ENCODE peak calls at places on chromosome 10, in ten cellular contexts. One of them, this sample, is unnamed.

GRCh38 chr10:84543077-84543476 is 214.7 kb downstream of the CCSER2 start:
- DNase-seq in sigmoid colon: no peak
- DNase-seq in nephron progenitor cell: no peak
- DNase-seq in mesothelial cell of epicardium: no peak
- DNase-seq in A549: no peak
- DNase-seq in lung: no peak
- DNase-seq in lower lobe of right lung: no peak
- DNase-seq in psoas muscle: no peak
- DNase-seq in RWPE1: no peak
- DNase-seq in Peyer's patch: no peak
- DNase-seq in this sample: no peak

GRCh38 chr10:98172073-98172472 is 37.6 kb downstream of the R3HCC1L start:
- DNase-seq in sigmoid colon: peak; percentile 66
- DNase-seq in nephron progenitor cell: no peak
- DNase-seq in mesothelial cell of epicardium: no peak
- DNase-seq in A549: no peak
- DNase-seq in lung: no peak
- DNase-seq in lower lobe of right lung: no peak
- DNase-seq in psoas muscle: peak; percentile 26
- DNase-seq in RWPE1: no peak
- DNase-seq in Peyer's patch: no peak
- DNase-seq in this sample: no peak

GRCh38 chr10:31816318-31816717 is 112.3 kb downstream of the ARHGAP12 start:
- DNase-seq in sigmoid colon: no peak
- DNase-seq in nephron progenitor cell: no peak
- DNase-seq in mesothelial cell of epicardium: no peak
- DNase-seq in A549: no peak
- DNase-seq in lung: no peak
- DNase-seq in lower lobe of right lung: no peak
- DNase-seq in psoas muscle: no peak
- DNase-seq in RWPE1: no peak
- DNase-seq in Peyer's patch: no peak
- DNase-seq in this sample: no peak

GRCh38 chr10:99329891-99330674 is 927 bp downstream of the CNNM1 start:
- DNase-seq in sigmoid colon: peak; percentile 69
- DNase-seq in nephron progenitor cell: peak; percentile 56
- DNase-seq in mesothelial cell of epicardium: peak; percentile 25
- DNase-seq in A549: peak; percentile 45
- DNase-seq in lung: no peak
- DNase-seq in lower lobe of right lung: peak; percentile 56
- DNase-seq in psoas muscle: no peak
- DNase-seq in RWPE1: peak; percentile 34
- DNase-seq in Peyer's patch: no peak
- DNase-seq in this sample: peak; percentile 55

GRCh38 chr10:69470463-69471163 is 19.3 kb downstream of the TSPAN15 start:
- DNase-seq in sigmoid colon: no peak
- DNase-seq in nephron progenitor cell: no peak
- DNase-seq in mesothelial cell of epicardium: no peak
- DNase-seq in A549: no peak
- DNase-seq in lung: no peak
- DNase-seq in lower lobe of right lung: no peak
- DNase-seq in psoas muscle: no peak
- DNase-seq in RWPE1: no peak
- DNase-seq in Peyer's patch: no peak
- DNase-seq in this sample: no peak

GRCh38 chr10:47107226-47107625 is 192.8 kb upstream of the GDF10 start:
- DNase-seq in sigmoid colon: no peak
- DNase-seq in nephron progenitor cell: no peak
- DNase-seq in mesothelial cell of epicardium: no peak
- DNase-seq in A549: no peak
- DNase-seq in lung: peak; percentile 27
- DNase-seq in lower lobe of right lung: no peak
- DNase-seq in psoas muscle: no peak
- DNase-seq in RWPE1: no peak
- DNase-seq in Peyer's patch: no peak
- DNase-seq in this sample: no peak

GRCh38 chr10:43192824-43193223 is 54.6 kb downstream of the CSGALNACT2 start:
- DNase-seq in sigmoid colon: no peak
- DNase-seq in nephron progenitor cell: no peak
- DNase-seq in mesothelial cell of epicardium: no peak
- DNase-seq in A549: no peak
- DNase-seq in lung: no peak
- DNase-seq in lower lobe of right lung: no peak
- DNase-seq in psoas muscle: no peak
- DNase-seq in RWPE1: no peak
- DNase-seq in Peyer's patch: no peak
- DNase-seq in this sample: no peak

GRCh38 chr10:121167534-121168243 is 316.5 kb downstream of the WDR11 start:
- DNase-seq in sigmoid colon: no peak
- DNase-seq in nephron progenitor cell: no peak
- DNase-seq in mesothelial cell of epicardium: no peak
- DNase-seq in A549: no peak
- DNase-seq in lung: no peak
- DNase-seq in lower lobe of right lung: no peak
- DNase-seq in psoas muscle: no peak
- DNase-seq in RWPE1: no peak
- DNase-seq in Peyer's patch: no peak
- DNase-seq in this sample: no peak

DNA sequence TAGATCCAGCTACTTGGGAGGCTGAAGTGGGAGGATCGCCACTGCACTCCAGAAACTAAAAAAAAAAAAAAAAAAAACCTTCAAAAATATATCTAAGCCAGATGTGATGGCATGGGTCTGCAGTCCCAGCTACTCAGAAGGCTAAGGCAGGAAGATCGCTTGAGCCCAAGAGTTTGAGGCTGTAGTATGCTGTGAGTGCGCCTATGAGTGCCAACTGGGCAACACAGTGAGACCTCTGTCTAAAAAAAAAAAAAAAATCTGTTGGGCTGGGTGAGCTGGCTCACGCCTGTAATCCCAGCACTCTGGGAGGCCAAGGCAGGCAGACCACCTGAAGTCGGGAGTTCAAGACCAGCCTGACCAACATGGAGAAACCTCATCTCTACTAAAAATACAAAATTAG is 2.8 kb upstream of the CHCHD1 start:
- DNase-seq in sigmoid colon: peak; percentile 14
- DNase-seq in nephron progenitor cell: no peak
- DNase-seq in mesothelial cell of epicardium: no peak
- DNase-seq in A549: no peak
- DNase-seq in lung: no peak
- DNase-seq in lower lobe of right lung: no peak
- DNase-seq in psoas muscle: no peak
- DNase-seq in RWPE1: no peak
- DNase-seq in Peyer's patch: no peak
- DNase-seq in this sample: no peak
- TF ChIP-seq CTCF in sigmoid colon: no peak
- TF ChIP-seq CTCF in nephron progenitor cell: no peak
- TF ChIP-seq CTCF in mesothelial cell of epicardium: no peak
- TF ChIP-seq CTCF in A549: no peak
- TF ChIP-seq CTCF in lung: no peak
- TF ChIP-seq CTCF in lower lobe of right lung: no peak
- TF ChIP-seq CTCF in psoas muscle: no peak
- TF ChIP-seq CTCF in RWPE1: no peak
- TF ChIP-seq CTCF in Peyer's patch: no peak
- TF ChIP-seq CTCF in this sample: no peak

GRCh38 chr10:61941202-61941651 is 39.7 kb downstream of the ARID5B start:
- DNase-seq in sigmoid colon: no peak
- DNase-seq in nephron progenitor cell: no peak
- DNase-seq in mesothelial cell of epicardium: no peak
- DNase-seq in A549: no peak
- DNase-seq in lung: no peak
- DNase-seq in lower lobe of right lung: no peak
- DNase-seq in psoas muscle: no peak
- DNase-seq in RWPE1: no peak
- DNase-seq in Peyer's patch: no peak
- DNase-seq in this sample: no peak

GRCh38 chr10:61939575-61940301 is 38.2 kb downstream of the ARID5B start:
- DNase-seq in sigmoid colon: no peak
- DNase-seq in nephron progenitor cell: no peak
- DNase-seq in mesothelial cell of epicardium: no peak
- DNase-seq in A549: peak; percentile 9
- DNase-seq in lung: no peak
- DNase-seq in lower lobe of right lung: no peak
- DNase-seq in psoas muscle: no peak
- DNase-seq in RWPE1: peak; percentile 75
- DNase-seq in Peyer's patch: no peak
- DNase-seq in this sample: no peak

GRCh38 chr10:61944445-61945123 is 43.1 kb downstream of the ARID5B start:
- DNase-seq in sigmoid colon: no peak
- DNase-seq in nephron progenitor cell: no peak
- DNase-seq in mesothelial cell of epicardium: no peak
- DNase-seq in A549: no peak
- DNase-seq in lung: no peak
- DNase-seq in lower lobe of right lung: no peak
- DNase-seq in psoas muscle: no peak
- DNase-seq in RWPE1: no peak
- DNase-seq in Peyer's patch: no peak
- DNase-seq in this sample: no peak

GRCh38 chr10:61942997-61943457 is 41.5 kb downstream of the ARID5B start:
- DNase-seq in sigmoid colon: no peak
- DNase-seq in nephron progenitor cell: no peak
- DNase-seq in mesothelial cell of epicardium: no peak
- DNase-seq in A549: no peak
- DNase-seq in lung: no peak
- DNase-seq in lower lobe of right lung: no peak
- DNase-seq in psoas muscle: no peak
- DNase-seq in RWPE1: no peak
- DNase-seq in Peyer's patch: no peak
- DNase-seq in this sample: no peak

GRCh38 chr10:61943699-61944444 is 42.4 kb downstream of the ARID5B start:
- DNase-seq in sigmoid colon: no peak
- DNase-seq in nephron progenitor cell: no peak
- DNase-seq in mesothelial cell of epicardium: no peak
- DNase-seq in A549: no peak
- DNase-seq in lung: no peak
- DNase-seq in lower lobe of right lung: no peak
- DNase-seq in psoas muscle: no peak
- DNase-seq in RWPE1: peak; percentile 48
- DNase-seq in Peyer's patch: no peak
- DNase-seq in this sample: no peak
- TF ChIP-seq CTCF in sigmoid colon: no peak
- TF ChIP-seq CTCF in nephron progenitor cell: no peak
- TF ChIP-seq CTCF in mesothelial cell of epicardium: no peak
- TF ChIP-seq CTCF in A549: no peak
- TF ChIP-seq CTCF in lung: no peak
- TF ChIP-seq CTCF in lower lobe of right lung: peak; percentile 30
- TF ChIP-seq CTCF in psoas muscle: peak; percentile 21
- TF ChIP-seq CTCF in RWPE1: peak; percentile 34
- TF ChIP-seq CTCF in Peyer's patch: no peak
- TF ChIP-seq CTCF in this sample: peak; percentile 27

GRCh38 chr10:3043512-3044368 is 23.6 kb upstream of the PFKP start:
- DNase-seq in sigmoid colon: peak; percentile 77
- DNase-seq in nephron progenitor cell: peak; percentile 72
- DNase-seq in mesothelial cell of epicardium: no peak
- DNase-seq in A549: peak; percentile 89
- DNase-seq in lung: peak; percentile 61
- DNase-seq in lower lobe of right lung: peak; percentile 64
- DNase-seq in psoas muscle: peak; percentile 47
- DNase-seq in RWPE1: peak; percentile 63
- DNase-seq in Peyer's patch: peak; percentile 42
- DNase-seq in this sample: peak; percentile 48

GRCh38 chr10:3047622-3047995 is 19.7 kb upstream of the PFKP start:
- DNase-seq in sigmoid colon: no peak
- DNase-seq in nephron progenitor cell: no peak
- DNase-seq in mesothelial cell of epicardium: no peak
- DNase-seq in A549: no peak
- DNase-seq in lung: no peak
- DNase-seq in lower lobe of right lung: no peak
- DNase-seq in psoas muscle: no peak
- DNase-seq in RWPE1: no peak
- DNase-seq in Peyer's patch: no peak
- DNase-seq in this sample: no peak

GRCh38 chr10:3046210-3046779 is 21.1 kb upstream of the PFKP start:
- DNase-seq in sigmoid colon: no peak
- DNase-seq in nephron progenitor cell: no peak
- DNase-seq in mesothelial cell of epicardium: no peak
- DNase-seq in A549: no peak
- DNase-seq in lung: no peak
- DNase-seq in lower lobe of right lung: no peak
- DNase-seq in psoas muscle: no peak
- DNase-seq in RWPE1: no peak
- DNase-seq in Peyer's patch: no peak
- DNase-seq in this sample: no peak

GRCh38 chr10:3046941-3047621 is 20.3 kb upstream of the PFKP start:
- DNase-seq in sigmoid colon: no peak
- DNase-seq in nephron progenitor cell: no peak
- DNase-seq in mesothelial cell of epicardium: no peak
- DNase-seq in A549: no peak
- DNase-seq in lung: no peak
- DNase-seq in lower lobe of right lung: no peak
- DNase-seq in psoas muscle: no peak
- DNase-seq in RWPE1: no peak
- DNase-seq in Peyer's patch: no peak
- DNase-seq in this sample: no peak

DNA sequence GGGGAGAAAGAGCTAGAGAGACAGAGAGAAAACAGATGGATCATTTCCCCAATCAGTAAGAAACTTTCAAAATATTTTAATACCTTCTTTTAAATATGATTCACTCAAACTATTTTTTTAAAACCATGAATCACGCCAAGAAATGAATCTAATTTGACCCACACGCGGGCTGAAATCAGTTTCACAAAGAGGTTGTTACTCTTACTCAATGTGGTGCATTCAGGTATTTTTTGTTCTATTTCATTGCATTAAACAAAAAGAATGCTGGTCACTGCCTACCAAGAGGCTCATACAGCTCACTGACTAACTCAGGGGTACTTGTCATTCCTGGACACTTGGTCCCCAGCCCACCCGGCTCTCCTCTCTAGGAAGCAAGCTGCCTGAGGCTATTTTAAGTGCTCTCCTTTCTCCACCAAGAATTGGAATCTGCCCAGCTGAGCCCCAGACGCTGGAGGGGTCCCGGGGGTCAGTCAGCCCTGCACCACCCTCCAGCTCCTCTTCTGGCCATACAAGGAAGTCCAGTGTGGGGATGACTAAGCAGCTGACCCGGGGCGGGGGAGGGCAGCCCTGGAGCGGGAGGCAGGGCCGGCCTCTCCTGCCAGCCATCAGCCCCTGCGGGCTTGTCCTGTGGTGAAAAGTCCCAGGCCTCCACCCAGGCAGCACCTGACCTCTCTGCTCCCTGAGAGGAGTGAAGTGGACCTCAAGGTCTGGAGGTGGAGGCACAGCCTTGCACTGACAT is 21.7 kb upstream of the PFKP start:
- DNase-seq in sigmoid colon: peak; percentile 76
- DNase-seq in nephron progenitor cell: peak; percentile 69
- DNase-seq in mesothelial cell of epicardium: no peak
- DNase-seq in A549: peak; percentile 82
- DNase-seq in lung: peak; percentile 72
- DNase-seq in lower lobe of right lung: peak; percentile 78
- DNase-seq in psoas muscle: peak; percentile 61
- DNase-seq in RWPE1: peak; percentile 32
- DNase-seq in Peyer's patch: no peak
- DNase-seq in this sample: peak; percentile 40
- TF ChIP-seq CTCF in sigmoid colon: no peak
- TF ChIP-seq CTCF in nephron progenitor cell: peak; percentile 37
- TF ChIP-seq CTCF in mesothelial cell of epicardium: no peak
- TF ChIP-seq CTCF in A549: no peak
- TF ChIP-seq CTCF in lung: no peak
- TF ChIP-seq CTCF in lower lobe of right lung: no peak
- TF ChIP-seq CTCF in psoas muscle: no peak
- TF ChIP-seq CTCF in RWPE1: no peak
- TF ChIP-seq CTCF in Peyer's patch: no peak
- TF ChIP-seq CTCF in this sample: no peak

DNA sequence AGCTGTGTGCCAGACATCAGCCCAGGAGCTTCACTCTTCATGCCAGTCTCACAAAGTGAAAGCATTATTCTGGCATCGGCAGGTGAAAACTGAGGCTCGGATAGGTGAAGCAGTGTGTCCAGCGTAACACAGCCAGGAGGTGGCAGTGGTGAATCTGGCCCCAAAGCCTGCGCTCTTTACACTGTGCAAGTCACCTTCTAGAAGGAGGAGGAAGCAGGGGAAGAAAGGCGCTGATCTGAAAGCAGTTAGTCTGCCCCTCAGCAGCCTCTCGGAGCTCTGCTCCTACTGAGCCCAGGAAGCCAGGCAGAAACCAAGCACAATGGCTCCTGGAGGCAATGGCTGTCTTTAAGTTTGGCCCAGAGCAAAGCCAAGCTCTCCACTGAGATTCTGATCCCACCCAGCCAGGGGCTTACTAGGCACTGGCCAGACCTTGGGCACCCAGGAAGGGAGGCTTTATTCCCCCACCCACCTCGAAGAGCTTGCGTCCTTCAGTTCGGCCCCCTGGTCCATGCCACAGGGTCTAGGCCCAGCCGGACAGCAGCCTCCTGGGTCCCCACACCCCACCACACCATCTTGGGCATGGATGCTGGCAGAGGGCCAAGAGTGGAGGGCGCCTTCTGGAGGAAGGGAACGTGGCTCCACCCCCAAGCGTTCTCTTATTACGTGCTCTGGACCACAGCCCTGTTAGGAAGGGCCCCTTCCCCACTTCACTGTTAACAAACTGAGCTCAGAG is 104.5 kb downstream of the GRID1 start:
- DNase-seq in sigmoid colon: peak; percentile 38
- DNase-seq in nephron progenitor cell: peak; percentile 26
- DNase-seq in mesothelial cell of epicardium: no peak
- DNase-seq in A549: peak; percentile 69
- DNase-seq in lung: no peak
- DNase-seq in lower lobe of right lung: no peak
- DNase-seq in psoas muscle: no peak
- DNase-seq in RWPE1: peak; percentile 32
- DNase-seq in Peyer's patch: no peak
- DNase-seq in this sample: peak; percentile 45
- TF ChIP-seq CTCF in sigmoid colon: no peak
- TF ChIP-seq CTCF in nephron progenitor cell: no peak
- TF ChIP-seq CTCF in mesothelial cell of epicardium: no peak
- TF ChIP-seq CTCF in A549: peak; percentile 39
- TF ChIP-seq CTCF in lung: no peak
- TF ChIP-seq CTCF in lower lobe of right lung: peak; percentile 21
- TF ChIP-seq CTCF in psoas muscle: no peak
- TF ChIP-seq CTCF in RWPE1: no peak
- TF ChIP-seq CTCF in Peyer's patch: no peak
- TF ChIP-seq CTCF in this sample: peak; percentile 23